ENCODE peak calls at places on chromosomes 5 and 9, in eight cellular contexts. One of them, this sample, is unnamed.

GRCh38 chr5:17441351-17441750 is 56.7 kb upstream of the TAF11L2 start:
- DNase-seq in H9: no peak
- DNase-seq in KBM-7: no peak
- DNase-seq in left ventricle myocardium inferior: no peak
- DNase-seq in choroid plexus epithelial cell: peak; percentile 92
- DNase-seq in GM04504: peak; percentile 47
- DNase-seq in cardiac muscle cell: no peak
- DNase-seq in renal cortical epithelial cell: no peak
- DNase-seq in this sample: peak; percentile 97

GRCh38 chr5:16550316-16550952 is 66.4 kb downstream of the RETREG1 start:
- DNase-seq in renal cortical epithelial cell: peak; percentile 51
- DNase-seq in H9: peak; percentile 68
- DNase-seq in cardiac muscle cell: peak; percentile 52
- DNase-seq in KBM-7: peak; percentile 45
- DNase-seq in GM04504: no peak
- DNase-seq in choroid plexus epithelial cell: peak; percentile 80
- DNase-seq in left ventricle myocardium inferior: no peak
- DNase-seq in this sample: peak; percentile 69

GRCh38 chr9:81619353-81620008 is 69.9 kb downstream of the TLE1 start:
- DNase-seq in H9: no peak
- DNase-seq in KBM-7: no peak
- DNase-seq in GM04504: peak; percentile 85
- DNase-seq in renal cortical epithelial cell: no peak
- DNase-seq in left ventricle myocardium inferior: no peak
- DNase-seq in cardiac muscle cell: no peak
- DNase-seq in choroid plexus epithelial cell: peak; percentile 83
- DNase-seq in this sample: peak; percentile 94

GRCh38 chr9:83981126-83981871 is 694 bp downstream of the RMI1 start:
- DNase-seq in choroid plexus epithelial cell: peak; percentile 57
- DNase-seq in left ventricle myocardium inferior: no peak
- DNase-seq in H9: no peak
- DNase-seq in GM04504: no peak
- DNase-seq in renal cortical epithelial cell: no peak
- DNase-seq in cardiac muscle cell: peak; percentile 28
- DNase-seq in KBM-7: peak; percentile 63
- DNase-seq in this sample: peak; percentile 65

GRCh38 chr9:129235931-129236331 is 57.9 kb upstream of the IER5L start:
- DNase-seq in KBM-7: no peak
- DNase-seq in H9: no peak
- DNase-seq in GM04504: no peak
- DNase-seq in choroid plexus epithelial cell: no peak
- DNase-seq in cardiac muscle cell: no peak
- DNase-seq in renal cortical epithelial cell: no peak
- DNase-seq in left ventricle myocardium inferior: no peak
- DNase-seq in this sample: no peak

GRCh38 chr5:140341591-140341990 is 4.8 kb downstream of the HBEGF start:
- DNase-seq in choroid plexus epithelial cell: no peak
- DNase-seq in H9: no peak
- DNase-seq in renal cortical epithelial cell: no peak
- DNase-seq in GM04504: no peak
- DNase-seq in left ventricle myocardium inferior: peak; percentile 68
- DNase-seq in KBM-7: no peak
- DNase-seq in cardiac muscle cell: no peak
- DNase-seq in this sample: no peak

GRCh38 chr5:110478899-110479298 is 247.6 kb downstream of the TMEM232 start:
- DNase-seq in H9: no peak
- DNase-seq in left ventricle myocardium inferior: no peak
- DNase-seq in GM04504: peak; percentile 80
- DNase-seq in renal cortical epithelial cell: peak; percentile 92
- DNase-seq in KBM-7: peak; percentile 69
- DNase-seq in choroid plexus epithelial cell: peak; percentile 92
- DNase-seq in cardiac muscle cell: no peak
- DNase-seq in this sample: peak; percentile 76

GRCh38 chr5:122674412-122674811 is 100.5 kb upstream of the SNX2 start:
- DNase-seq in left ventricle myocardium inferior: no peak
- DNase-seq in cardiac muscle cell: no peak
- DNase-seq in KBM-7: no peak
- DNase-seq in H9: no peak
- DNase-seq in choroid plexus epithelial cell: peak; percentile 49
- DNase-seq in GM04504: no peak
- DNase-seq in renal cortical epithelial cell: no peak
- DNase-seq in this sample: peak; percentile 24

GRCh38 chr5:17839848-17840247 is 205.6 kb downstream of the TAF11L14 start:
- DNase-seq in KBM-7: no peak
- DNase-seq in left ventricle myocardium inferior: no peak
- DNase-seq in choroid plexus epithelial cell: peak; percentile 52
- DNase-seq in H9: no peak
- DNase-seq in cardiac muscle cell: no peak
- DNase-seq in renal cortical epithelial cell: no peak
- DNase-seq in GM04504: no peak
- DNase-seq in this sample: peak; percentile 47

GRCh38 chr5:80369521-80369920 is 38.3 kb upstream of the ZFYVE16 start:
- DNase-seq in H9: no peak
- DNase-seq in cardiac muscle cell: no peak
- DNase-seq in renal cortical epithelial cell: no peak
- DNase-seq in GM04504: no peak
- DNase-seq in left ventricle myocardium inferior: no peak
- DNase-seq in KBM-7: no peak
- DNase-seq in choroid plexus epithelial cell: no peak
- DNase-seq in this sample: peak; percentile 0

GRCh38 chr9:16143947-16144890 is 591.4 kb downstream of the CCDC171 start:
- DNase-seq in renal cortical epithelial cell: no peak
- DNase-seq in left ventricle myocardium inferior: no peak
- DNase-seq in choroid plexus epithelial cell: no peak
- DNase-seq in KBM-7: no peak
- DNase-seq in H9: no peak
- DNase-seq in cardiac muscle cell: no peak
- DNase-seq in GM04504: no peak
- DNase-seq in this sample: no peak

GRCh38 chr9:35649431-35650340 is 1.0 kb downstream of the SIT1 start:
- DNase-seq in H9: no peak
- DNase-seq in GM04504: no peak
- DNase-seq in renal cortical epithelial cell: no peak
- DNase-seq in left ventricle myocardium inferior: no peak
- DNase-seq in choroid plexus epithelial cell: no peak
- DNase-seq in KBM-7: peak; percentile 77
- DNase-seq in cardiac muscle cell: no peak
- DNase-seq in this sample: no peak

GRCh38 chr5:137833463-137833862 is 34.2 kb upstream of the MYOT start:
- DNase-seq in left ventricle myocardium inferior: no peak
- DNase-seq in renal cortical epithelial cell: peak; percentile 97
- DNase-seq in H9: no peak
- DNase-seq in KBM-7: no peak
- DNase-seq in GM04504: peak; percentile 34
- DNase-seq in choroid plexus epithelial cell: peak; percentile 80
- DNase-seq in cardiac muscle cell: no peak
- DNase-seq in this sample: peak; percentile 90

GRCh38 chr5:91151947-91152346 is 231.2 kb downstream of the ARRDC3 start:
- DNase-seq in GM04504: peak; percentile 73
- DNase-seq in H9: no peak
- DNase-seq in left ventricle myocardium inferior: peak; percentile 60
- DNase-seq in choroid plexus epithelial cell: peak; percentile 98
- DNase-seq in KBM-7: no peak
- DNase-seq in renal cortical epithelial cell: peak; percentile 99
- DNase-seq in cardiac muscle cell: peak; percentile 46
- DNase-seq in this sample: peak; percentile 100

GRCh38 chr5:98880598-98880997 is 48.2 kb downstream of the CHD1 start:
- DNase-seq in H9: no peak
- DNase-seq in cardiac muscle cell: no peak
- DNase-seq in choroid plexus epithelial cell: no peak
- DNase-seq in GM04504: no peak
- DNase-seq in KBM-7: no peak
- DNase-seq in left ventricle myocardium inferior: no peak
- DNase-seq in renal cortical epithelial cell: peak; percentile 13
- DNase-seq in this sample: peak; percentile 15

GRCh38 chr5:89988998-89989690 is 420.4 kb downstream of the CETN3 start:
- DNase-seq in cardiac muscle cell: no peak
- DNase-seq in GM04504: no peak
- DNase-seq in left ventricle myocardium inferior: peak; percentile 15
- DNase-seq in renal cortical epithelial cell: no peak
- DNase-seq in KBM-7: no peak
- DNase-seq in H9: no peak
- DNase-seq in choroid plexus epithelial cell: peak; percentile 63
- DNase-seq in this sample: peak; percentile 48

GRCh38 chr5:144135113-144135762 is 35.2 kb downstream of the YIPF5 start:
- DNase-seq in choroid plexus epithelial cell: peak; percentile 17
- DNase-seq in left ventricle myocardium inferior: no peak
- DNase-seq in renal cortical epithelial cell: no peak
- DNase-seq in H9: no peak
- DNase-seq in GM04504: no peak
- DNase-seq in cardiac muscle cell: no peak
- DNase-seq in KBM-7: no peak
- DNase-seq in this sample: no peak

This sample was measured in iris pigment epithelial cell.